ENCODE peak calls at places on chromosomes 5 and 9, in four cellular contexts. B, Q, Y and J are unnamed samples.

GRCh38 chr5:61280766-61281427 is 51.2 kb upstream of the ZSWIM6 start:
- DNase-seq in B (no peak), Q (no peak), Y (no peak), J (peak; percentile 47)

GRCh38 chr9:76574171-76574767 is 115.3 kb downstream of the GCNT1 start:
- DNase-seq in B (no peak), Q (peak; percentile 20), Y (no peak), J (no peak)

GRCh38 chr9:107155244-107155817 is 127.7 kb upstream of the RAD23B start:
- DNase-seq in B (no peak), Q (no peak), Y (no peak), J (no peak)

GRCh38 chr9:99973455-99973854 is 67.0 kb downstream of the STX17 start:
- DNase-seq in B (no peak), Q (no peak), Y (no peak), J (peak; percentile 13)

GRCh38 chr5:78672154-78672553 is 23.6 kb upstream of the LHFPL2 start:
- DNase-seq in B (no peak), Q (no peak), Y (no peak), J (no peak)

GRCh38 chr5:33244441-33245150 is 196.2 kb upstream of the TARS1 start:
- DNase-seq in B (no peak), Q (no peak), Y (no peak), J (no peak)

GRCh38 chr5:169164481-169164925 is 136.4 kb downstream of the SLIT3 start:
- DNase-seq in B (no peak), Q (no peak), Y (no peak), J (peak; percentile 6)

GRCh38 chr5:73027361-73027760 is 71.5 kb downstream of the FCHO2 start:
- DNase-seq in B (no peak), Q (no peak), Y (no peak), J (no peak)